ENCODE peak calls at places on chromosome 1, in four cellular contexts. One of them, this sample, is unnamed.

GRCh38 chr1:164604541-164604940 is 45.6 kb downstream of the PBX1 start:
- DNase-seq in K562: no peak
- DNase-seq in GM12878: no peak
- DNase-seq in SK-N-SH: no peak
- DNase-seq in this sample: no peak

GRCh38 chr1:44154665-44155064 is 13.2 kb upstream of the KLF18 start:
- DNase-seq in K562: no peak
- DNase-seq in GM12878: no peak
- DNase-seq in SK-N-SH: no peak
- DNase-seq in this sample: no peak

GRCh38 chr1:116738673-116739370 is 15.4 kb upstream of the CD2 start:
- DNase-seq in K562: no peak
- DNase-seq in GM12878: peak
- DNase-seq in SK-N-SH: no peak
- DNase-seq in this sample: no peak

GRCh38 chr1:28553229-28553930 is 495 bp downstream of the TRNAU1AP start:
- DNase-seq in K562: peak
- DNase-seq in GM12878: peak
- DNase-seq in SK-N-SH: peak
- DNase-seq in this sample: peak

GRCh38 chr1:226990133-226990716 is 50.1 kb downstream of the COQ8A start:
- DNase-seq in K562: peak
- DNase-seq in GM12878: no peak
- DNase-seq in SK-N-SH: no peak
- DNase-seq in this sample: no peak

GRCh38 chr1:1778827-1779675 is 781 bp upstream of the NADK start:
- DNase-seq in K562: no peak
- DNase-seq in GM12878: peak
- DNase-seq in SK-N-SH: no peak
- DNase-seq in this sample: peak

GRCh38 chr1:56967900-56968832 is 2.4 kb upstream of the C8B start:
- DNase-seq in K562: peak
- DNase-seq in GM12878: no peak
- DNase-seq in SK-N-SH: peak
- DNase-seq in this sample: peak

GRCh38 chr1:65812065-65812464 is 19.4 kb downstream of the PDE4B start:
- DNase-seq in K562: no peak
- DNase-seq in GM12878: peak
- DNase-seq in SK-N-SH: no peak
- DNase-seq in this sample: no peak

GRCh38 chr1:4939266-4939665 is 284.9 kb downstream of the AJAP1 start:
- DNase-seq in K562: no peak
- DNase-seq in GM12878: no peak
- DNase-seq in SK-N-SH: no peak
- DNase-seq in this sample: no peak

GRCh38 chr1:213409971-213410370 is 358.9 kb downstream of the RPS6KC1 start:
- DNase-seq in K562: no peak
- DNase-seq in GM12878: no peak
- DNase-seq in SK-N-SH: no peak
- DNase-seq in this sample: no peak

GRCh38 chr1:66351474-66351873 is 182.5 kb upstream of the SGIP1 start:
- DNase-seq in K562: no peak
- DNase-seq in GM12878: no peak
- DNase-seq in SK-N-SH: no peak
- DNase-seq in this sample: no peak

GRCh38 chr1:160795951-160796383 is at the start of gene LY9:
- DNase-seq in K562: no peak
- DNase-seq in GM12878: peak
- DNase-seq in SK-N-SH: no peak
- DNase-seq in this sample: no peak

GRCh38 chr1:44775930-44776748 is 799 bp downstream of the RPS8 start:
- DNase-seq in K562: peak
- DNase-seq in GM12878: no peak
- DNase-seq in SK-N-SH: no peak
- DNase-seq in this sample: no peak

GRCh38 chr1:156556354-156556753 is 16.0 kb downstream of the IQGAP3 start:
- DNase-seq in K562: no peak
- DNase-seq in GM12878: no peak
- DNase-seq in SK-N-SH: no peak
- DNase-seq in this sample: no peak

GRCh38 chr1:2859881-2860430 is 58.5 kb upstream of the TTC34 start:
- DNase-seq in K562: no peak
- DNase-seq in GM12878: no peak
- DNase-seq in SK-N-SH: no peak
- DNase-seq in this sample: no peak
- TF ChIP-seq CTCF in K562: no peak
- TF ChIP-seq CTCF in GM12878: no peak
- TF ChIP-seq CTCF in SK-N-SH: no peak
- TF ChIP-seq CTCF in this sample: no peak

DNA sequence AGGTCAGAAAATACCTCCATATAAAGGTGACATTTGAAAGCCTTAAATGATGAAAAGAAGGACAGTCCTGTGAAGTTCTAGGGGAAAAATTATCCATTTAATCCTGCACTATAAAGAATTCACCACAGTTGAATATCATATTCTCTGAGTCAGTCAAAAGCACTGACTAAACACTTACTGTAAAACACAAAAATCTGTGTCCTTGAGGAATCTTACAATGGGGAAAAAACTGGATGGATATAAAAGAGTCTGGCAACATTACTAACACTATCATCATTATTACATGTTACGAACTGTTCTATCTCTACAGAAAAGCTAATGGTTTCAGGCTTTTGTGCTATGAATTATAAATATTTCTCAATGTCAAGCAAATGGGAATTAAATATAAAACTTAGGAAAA is 42.4 kb upstream of the HP1BP3 start:
- DNase-seq in K562: no peak
- DNase-seq in GM12878: no peak
- DNase-seq in SK-N-SH: no peak
- DNase-seq in this sample: no peak
- TF ChIP-seq USF1 in K562: no peak
- TF ChIP-seq USF1 in GM12878: no peak
- TF ChIP-seq USF1 in SK-N-SH: no peak
- TF ChIP-seq USF1 in this sample: no peak

GRCh38 chr1:228164561-228165371 is 838 bp upstream of the IBA57 start:
- DNase-seq in K562: no peak
- DNase-seq in GM12878: no peak
- DNase-seq in SK-N-SH: no peak
- DNase-seq in this sample: no peak

GRCh38 chr1:228163776-228164534 is 1.6 kb upstream of the IBA57 start:
- DNase-seq in K562: no peak
- DNase-seq in GM12878: no peak
- DNase-seq in SK-N-SH: no peak
- DNase-seq in this sample: no peak

GRCh38 chr1:228166170-228166936 is 749 bp downstream of the IBA57 start:
- DNase-seq in K562: peak
- DNase-seq in GM12878: no peak
- DNase-seq in SK-N-SH: peak
- DNase-seq in this sample: peak

GRCh38 chr1:228163004-228163753 is 2.4 kb upstream of the IBA57 start:
- DNase-seq in K562: no peak
- DNase-seq in GM12878: no peak
- DNase-seq in SK-N-SH: no peak
- DNase-seq in this sample: no peak

GRCh38 chr1:228165372-228166169 is at the start of gene IBA57:
- DNase-seq in K562: peak
- DNase-seq in GM12878: peak
- DNase-seq in SK-N-SH: peak
- DNase-seq in this sample: peak
- TF ChIP-seq CTCF in K562: peak
- TF ChIP-seq CTCF in GM12878: peak
- TF ChIP-seq CTCF in SK-N-SH: peak
- TF ChIP-seq CTCF in this sample: peak

GRCh38 chr1:155174334-155175280 is 958 bp downstream of the TRIM46 start:
- DNase-seq in K562: peak
- DNase-seq in GM12878: no peak
- DNase-seq in SK-N-SH: peak
- DNase-seq in this sample: peak
- TF ChIP-seq USF1 in K562: no peak
- TF ChIP-seq USF1 in GM12878: no peak
- TF ChIP-seq USF1 in SK-N-SH: no peak
- TF ChIP-seq USF1 in this sample: no peak

GRCh38 chr1:50609508-50609907 is 186.3 kb upstream of the DMRTA2 start:
- DNase-seq in K562: no peak
- DNase-seq in GM12878: no peak
- DNase-seq in SK-N-SH: no peak
- DNase-seq in this sample: no peak

GRCh38 chr1:50599546-50599945 is 176.3 kb upstream of the DMRTA2 start:
- DNase-seq in K562: no peak
- DNase-seq in GM12878: no peak
- DNase-seq in SK-N-SH: no peak
- DNase-seq in this sample: no peak

GRCh38 chr1:50603274-50604271 is 180.3 kb upstream of the DMRTA2 start:
- DNase-seq in K562: no peak
- DNase-seq in GM12878: no peak
- DNase-seq in SK-N-SH: no peak
- DNase-seq in this sample: no peak

GRCh38 chr1:50605186-50605875 is 182.1 kb upstream of the DMRTA2 start:
- DNase-seq in K562: peak
- DNase-seq in GM12878: no peak
- DNase-seq in SK-N-SH: peak
- DNase-seq in this sample: peak

DNA sequence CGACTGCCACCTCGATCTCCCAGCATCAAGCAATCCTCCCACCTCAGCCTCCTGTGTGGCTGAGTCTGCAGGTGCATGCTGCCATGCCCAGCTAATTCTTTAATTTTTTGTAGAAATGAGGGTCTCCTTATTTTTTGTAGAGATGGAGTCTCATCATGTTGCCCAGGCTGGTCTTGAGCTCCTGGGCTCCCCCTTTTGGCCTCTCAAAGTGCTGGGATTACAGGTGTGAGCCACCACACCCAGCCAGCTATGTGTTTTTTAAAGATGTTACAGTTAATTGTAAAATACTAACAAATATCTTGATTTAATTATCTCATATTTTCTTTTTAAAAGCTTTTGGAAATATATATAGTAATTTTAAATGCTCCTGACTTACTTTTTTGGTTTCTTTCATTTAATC is 181.3 kb upstream of the DMRTA2 start:
- DNase-seq in K562: no peak
- DNase-seq in GM12878: no peak
- DNase-seq in SK-N-SH: no peak
- DNase-seq in this sample: no peak
- TF ChIP-seq CTCF in K562: no peak
- TF ChIP-seq CTCF in GM12878: no peak
- TF ChIP-seq CTCF in SK-N-SH: peak
- TF ChIP-seq CTCF in this sample: peak

This sample was measured in WTC11.